ENCODE peak calls at places on chromosome 16, in seven cellular contexts. V is BJ, Q is upper lobe of right lung, A is breast epithelium, O is stomach, C is heart left ventricle, Z is DND-41. Y is an unnamed sample.
A peak's percentile ranks its signal among the peaks of the same experiment; 100 is the strongest.

GRCh38 chr16:85847681-85848601 is 48.4 kb downstream of the COX4I1 start:
- DNase-seq in V (no peak), Q (no peak), A (no peak), O (no peak), C (no peak), Z (no peak), Y (no peak)

GRCh38 chr16:1542166-1542500 is 8.7 kb downstream of the TMEM204 start:
- DNase-seq in V (no peak), Q (no peak), A (no peak), O (no peak), C (no peak), Z (no peak), Y (no peak)

GRCh38 chr16:30924086-30924714 is 828 bp downstream of the FBXL19 start:
- DNase-seq in V (no peak), Q (no peak), A (no peak), O (no peak), C (peak; percentile 48), Z (peak; percentile 41), Y (no peak)

GRCh38 chr16:27242868-27243590 is 25.5 kb downstream of the NSMCE1 start:
- DNase-seq in V (no peak), Q (peak; percentile 77), A (no peak), O (no peak), C (peak; percentile 43), Z (peak; percentile 52), Y (no peak)

GRCh38 chr16:21302454-21302853 is 24.4 kb upstream of the CRYM start:
- DNase-seq in V (no peak), Q (no peak), A (no peak), O (no peak), C (no peak), Z (no peak), Y (peak; percentile 79)

GRCh38 chr16:88264641-88265285 is 118.0 kb upstream of the ZNF469 start:
- DNase-seq in V (peak; percentile 71), Q (peak; percentile 97), A (peak; percentile 97), O (peak; percentile 94), C (peak; percentile 93), Z (no peak), Y (peak; percentile 80)

GRCh38 chr16:24975428-24975889 is 39.7 kb downstream of the ARHGAP17 start:
- DNase-seq in V (peak; percentile 19), Q (no peak), A (no peak), O (no peak), C (no peak), Z (no peak), Y (peak; percentile 87)

GRCh38 chr16:70779361-70779760 is 21.6 kb downstream of the VAC14 start:
- DNase-seq in V (no peak), Q (no peak), A (no peak), O (no peak), C (no peak), Z (no peak), Y (no peak)

DNA sequence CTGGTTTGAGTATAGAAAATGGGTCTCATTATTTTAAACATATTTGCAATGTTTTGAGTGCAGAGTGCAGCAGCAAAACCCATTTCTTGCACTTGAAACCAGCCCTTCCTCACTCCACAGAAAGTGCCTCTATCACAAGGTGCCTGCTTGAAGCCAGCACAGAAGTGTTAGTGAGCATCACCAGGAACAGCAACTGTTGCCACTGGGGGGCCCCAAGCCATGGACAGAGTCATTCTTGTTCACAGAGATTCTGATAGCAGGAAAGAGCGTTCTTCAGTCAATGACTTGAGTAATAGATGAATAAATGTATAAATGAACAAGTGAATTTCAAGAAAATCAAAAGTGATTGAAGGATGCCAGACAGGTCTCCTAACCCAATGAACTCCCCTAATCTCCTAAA is 45.6 kb downstream of the CHD9NB start:
- DNase-seq in V (no peak), Q (no peak), A (no peak), O (no peak), C (no peak), Z (no peak), Y (no peak)
- TF ChIP-seq CTCF in V (peak; percentile 5), Q (no peak), A (no peak), O (no peak), C (no peak), Z (no peak), Y (no peak)

GRCh38 chr16:68784721-68785120 is 47.6 kb downstream of the CDH1 start:
- DNase-seq in V (no peak), Q (no peak), A (no peak), O (no peak), C (no peak), Z (no peak), Y (no peak)
- H3K4me3 ChIP-seq in V (no peak overlapping the region), Q (no peak overlapping the region), A (no peak overlapping the region), O (no peak overlapping the region), C (no peak overlapping the region), Z (no peak overlapping the region), Y (no peak overlapping the region)

DNA sequence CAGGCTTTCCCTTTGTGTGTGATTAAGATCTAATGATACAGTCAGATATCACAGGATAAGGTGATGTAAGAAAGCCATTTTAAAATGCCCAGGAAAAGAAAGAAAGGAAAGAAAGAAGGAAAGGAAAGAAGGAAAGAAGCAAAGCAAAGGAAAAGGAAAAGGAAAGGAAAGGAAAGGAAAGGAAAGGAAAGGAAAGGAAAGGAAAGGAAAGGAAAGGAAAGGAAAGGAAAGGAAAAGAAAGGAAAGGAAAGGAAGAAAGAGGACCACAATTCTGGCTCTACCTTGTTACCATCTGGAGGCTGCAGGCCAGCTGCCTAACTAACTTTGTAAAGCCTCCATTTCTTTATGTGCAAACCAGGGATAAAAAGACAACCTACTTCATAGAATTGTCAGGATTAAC is 131.6 kb downstream of the DYNLRB2 start:
- DNase-seq in V (no peak), Q (no peak), A (no peak), O (no peak), C (no peak), Z (no peak), Y (no peak)
- TF ChIP-seq CTCF in V (no peak), Q (no peak), A (no peak), O (no peak), C (no peak), Z (no peak), Y (no peak)

GRCh38 chr16:75309899-75310430 is 58.5 kb upstream of the BCAR1 start:
- DNase-seq in V (no peak), Q (no peak), A (no peak), O (no peak), C (no peak), Z (no peak), Y (no peak)
- H3K4me3 ChIP-seq in V (no peak overlapping the region), Q (no peak overlapping the region), A (no peak overlapping the region), O (no peak overlapping the region), C (no peak overlapping the region), Z (no peak overlapping the region), Y (no peak overlapping the region)

GRCh38 chr16:60902114-60902513 is 1134.1 kb downstream of the CDH8 start:
- DNase-seq in V (no peak), Q (no peak), A (no peak), O (no peak), C (no peak), Z (no peak), Y (no peak)

GRCh38 chr16:60905806-60906205 is 1130.4 kb downstream of the CDH8 start:
- DNase-seq in V (no peak), Q (no peak), A (no peak), O (no peak), C (no peak), Z (no peak), Y (no peak)

GRCh38 chr16:60907645-60908044 is 1128.6 kb downstream of the CDH8 start:
- DNase-seq in V (no peak), Q (no peak), A (no peak), O (no peak), C (no peak), Z (no peak), Y (no peak)
- TF ChIP-seq CTCF in V (no peak), Q (no peak), A (no peak), O (no peak), C (peak; percentile 15), Z (no peak), Y (no peak)